ENCODE peak calls at places on chromosomes 6 and 20, in seven cellular contexts. P is GM12892, Y is IMR-90, R is adrenal gland, K is uterus, V is H54, E is thyroid gland. T is an unnamed sample.

GRCh38 chr6:15400572-15401004 is 154.7 kb downstream of the JARID2 start:
- DNase-seq in R (peak), P (no peak), E (peak), Y (peak), V (no peak), K (peak), T (peak)

GRCh38 chr20:64084209-64085152 is at the start of gene LKAAEAR1:
- DNase-seq in Y (no peak), E (no peak), R (no peak), V (no peak), K (no peak), P (no peak), T (no peak)

GRCh38 chr6:163419413-163420314 is 5.1 kb downstream of the QKI start:
- DNase-seq in P (no peak), Y (peak), K (no peak), E (no peak), V (no peak), R (no peak), T (peak)

GRCh38 chr6:7773322-7773721 is 47.4 kb downstream of the BMP6 start:
- DNase-seq in Y (peak), R (no peak), V (no peak), P (no peak), E (no peak), K (no peak), T (no peak)

GRCh38 chr6:37492236-37493046 is 7.3 kb downstream of the CCDC167 start:
- DNase-seq in V (no peak), E (no peak), R (no peak), P (no peak), K (no peak), Y (no peak), T (no peak)

GRCh38 chr6:74357329-74357728 is 661.3 kb downstream of the CD109 start:
- DNase-seq in K (no peak), Y (peak), E (no peak), R (no peak), V (no peak), P (no peak), T (no peak)

GRCh38 chr6:45880139-45880538 is 135.5 kb downstream of the CLIC5 start:
- DNase-seq in P (no peak), Y (no peak), K (no peak), V (no peak), E (no peak), R (no peak), T (no peak)

GRCh38 chr6:21826460-21826859 is 232.9 kb downstream of the SOX4 start:
- DNase-seq in K (no peak), P (no peak), Y (no peak), V (no peak), E (peak), R (no peak), T (no peak)

GRCh38 chr6:138443979-138444378 is 40.0 kb downstream of the HEBP2 start:
- DNase-seq in K (no peak), E (no peak), Y (no peak), V (no peak), P (no peak), R (no peak), T (no peak)

GRCh38 chr6:126107475-126108121 is 121.3 kb downstream of the TRMT11 start:
- DNase-seq in P (no peak), K (no peak), E (no peak), V (no peak), R (no peak), Y (no peak), T (no peak)

GRCh38 chr6:31305674-31306219 is 33.9 kb upstream of the HLA-C start:
- DNase-seq in Y (no peak), V (no peak), R (no peak), K (no peak), P (no peak), E (no peak), T (no peak)

GRCh38 chr20:36098364-36098763 is 56.2 kb upstream of the EPB41L1 start:
- DNase-seq in V (no peak), E (no peak), K (no peak), R (peak), P (no peak), Y (peak), T (no peak)

GRCh38 chr6:154319231-154319858 is 37.3 kb downstream of the IPCEF1 start:
- DNase-seq in K (no peak), E (no peak), Y (peak), P (no peak), V (no peak), R (no peak), T (no peak)

GRCh38 chr20:20085812-20086211 is 33.5 kb downstream of the CFAP61 start:
- DNase-seq in R (peak), P (no peak), V (no peak), K (no peak), E (peak), Y (no peak), T (no peak)

GRCh38 chr6:130306377-130306776 is 59.4 kb upstream of the TMEM200A start:
- DNase-seq in Y (peak), V (no peak), K (no peak), P (no peak), R (no peak), E (no peak), T (no peak)

GRCh38 chr6:139595183-139595582 is 220.7 kb upstream of the CITED2 start:
- DNase-seq in Y (peak), V (no peak), K (no peak), P (no peak), R (no peak), E (no peak), T (no peak)

GRCh38 chr6:152701081-152701862 is 3.6 kb downstream of the MYCT1 start:
- DNase-seq in P (no peak), V (no peak), K (no peak), Y (peak), R (no peak), E (no peak), T (no peak)

GRCh38 chr6:83417880-83418663 is 12.8 kb downstream of the ME1 start:
- DNase-seq in V (no peak), P (no peak), E (no peak), K (no peak), Y (peak), R (no peak), T (peak)

GRCh38 chr6:120077489-120077888 is 727.9 kb upstream of the MAN1A1 start:
- DNase-seq in V (no peak), P (no peak), Y (no peak), E (peak), R (no peak), K (no peak), T (peak)

GRCh38 chr6:155527443-155527842 is 71.8 kb upstream of the NOX3 start:
- DNase-seq in P (no peak), Y (no peak), V (no peak), K (no peak), R (no peak), E (no peak), T (no peak)

GRCh38 chr6:70479236-70479635 is 65.9 kb downstream of the FAM135A start:
- DNase-seq in E (no peak), P (no peak), R (no peak), V (no peak), K (no peak), Y (peak), T (no peak)

GRCh38 chr6:145904878-145905277 is 59.3 kb downstream of the SHPRH start:
- DNase-seq in Y (no peak), P (no peak), E (no peak), R (no peak), K (no peak), V (no peak), T (peak)

GRCh38 chr6:148231572-148231971 is 111.1 kb upstream of the SASH1 start:
- DNase-seq in V (peak), Y (peak), K (no peak), E (no peak), R (no peak), P (no peak), T (no peak)

GRCh38 chr6:30789606-30790005 is 45.3 kb upstream of the IER3 start:
- DNase-seq in Y (no peak), R (no peak), P (no peak), E (no peak), V (no peak), K (no peak), T (no peak)

GRCh38 chr6:168278904-168279303 is 40.7 kb downstream of the DACT2 start:
- DNase-seq in E (no peak), R (no peak), Y (no peak), K (no peak), P (no peak), V (no peak), T (no peak)

GRCh38 chr20:53865905-53866786 is 204.2 kb downstream of the BCAS1 start:
- DNase-seq in Y (peak), P (no peak), K (no peak), R (peak), E (peak), V (peak), T (no peak)

GRCh38 chr6:145603424-145603833 is 131.9 kb downstream of the EPM2A start:
- DNase-seq in V (no peak), E (no peak), P (no peak), K (no peak), R (no peak), Y (no peak), T (no peak)

GRCh38 chr20:58706975-58707681 is 14.5 kb downstream of the NPEPL1 start:
- DNase-seq in E (no peak), P (no peak), V (no peak), K (peak), Y (no peak), R (peak), T (no peak)

GRCh38 chr6:82068721-82069120 is 178.8 kb downstream of the IBTK start:
- DNase-seq in V (no peak), K (no peak), R (no peak), E (no peak), P (no peak), Y (no peak), T (no peak)

GRCh38 chr20:48618631-48619030 is 209.2 kb downstream of the PREX1 start:
- DNase-seq in E (no peak), P (no peak), K (no peak), V (no peak), Y (no peak), R (no peak), T (no peak)

GRCh38 chr6:138099832-138100231 is 7.4 kb downstream of the PERP start:
- DNase-seq in R (no peak), Y (peak), V (no peak), E (no peak), P (no peak), K (no peak), T (no peak)

GRCh38 chr20:8721098-8721497 is 347.8 kb upstream of the PLCB4 start:
- DNase-seq in E (peak), V (no peak), Y (peak), R (peak), K (no peak), P (no peak), T (peak)

GRCh38 chr20:37348643-37349516 is 2.9 kb downstream of the SRC start:
- DNase-seq in P (peak), E (no peak), R (no peak), K (peak), Y (no peak), V (no peak), T (no peak)

GRCh38 chr20:45157977-45158376 is 16.7 kb upstream of the PI3 start:
- DNase-seq in K (no peak), P (no peak), R (no peak), V (peak), Y (peak), E (no peak), T (no peak)

GRCh38 chr20:58497911-58498310 is 17.3 kb downstream of the APCDD1L start:
- DNase-seq in P (no peak), R (no peak), V (no peak), E (no peak), K (no peak), Y (no peak), T (no peak)

GRCh38 chr6:42211726-42212125 is 5.9 kb downstream of the MRPS10 start:
- DNase-seq in Y (no peak), R (no peak), P (no peak), V (no peak), E (no peak), K (no peak), T (no peak)

GRCh38 chr6:126820617-126821016 is 297.9 kb upstream of the RSPO3 start:
- DNase-seq in R (no peak), E (no peak), P (no peak), Y (no peak), K (no peak), V (no peak), T (no peak)

GRCh38 chr6:2245103-2245953 is at the start of gene GMDS:
- DNase-seq in E (peak), P (peak), R (peak), K (peak), Y (peak), V (peak), T (peak)
- TF ChIP-seq POLR2A in E (peak), P (peak), R (peak), K (peak), Y (peak), V (peak), T (peak)

GRCh38 chr6:151197556-151197955 is 42.2 kb upstream of the AKAP12 start:
- DNase-seq in P (no peak), V (no peak), Y (no peak), R (no peak), E (no peak), K (no peak), T (no peak)
- TF ChIP-seq POLR2A in P (no peak), V (no peak), Y (no peak), R (no peak), E (no peak), K (no peak), T (no peak)

GRCh38 chr6:116887884-116888283 is 10.8 kb downstream of the RFX6 start:
- DNase-seq in R (no peak), E (no peak), V (no peak), P (no peak), Y (no peak), K (no peak), T (no peak)
- TF ChIP-seq POLR2A in R (no peak), E (no peak), V (no peak), P (no peak), Y (no peak), K (no peak), T (no peak)

GRCh38 chr6:26199057-26199772 is 112.0 kb downstream of the HFE start:
- DNase-seq in E (peak), P (no peak), Y (peak), K (peak), R (peak), V (no peak), T (peak)
- TF ChIP-seq POLR2A in E (peak), P (peak), Y (peak), K (peak), R (peak), V (peak), T (peak)

GRCh38 chr6:35730745-35731413 is 6.0 kb upstream of the ARMC12 start:
- DNase-seq in Y (no peak), R (no peak), E (no peak), V (no peak), K (no peak), P (no peak), T (no peak)

GRCh38 chr6:35729722-35730121 is 7.1 kb upstream of the ARMC12 start:
- DNase-seq in V (no peak), K (no peak), P (no peak), R (no peak), Y (no peak), E (no peak), T (no peak)

GRCh38 chr6:35731414-35731735 is 5.5 kb upstream of the ARMC12 start:
- DNase-seq in P (peak), K (peak), E (peak), V (peak), Y (peak), R (peak), T (peak)

GRCh38 chr6:35733633-35734032 is 3.2 kb upstream of the ARMC12 start:
- DNase-seq in R (no peak), K (no peak), E (no peak), P (no peak), V (no peak), Y (no peak), T (no peak)

GRCh38 chr6:35731736-35732532 is 4.9 kb upstream of the ARMC12 start:
- DNase-seq in E (peak), V (peak), K (peak), R (peak), P (peak), Y (peak), T (peak)
- TF ChIP-seq POLR2A in E (peak), V (peak), K (peak), R (no peak), P (peak), Y (no peak), T (peak)

GRCh38 chr6:28586273-28586672 is 60.6 kb downstream of the GPX5 start:
- DNase-seq in K (no peak), V (no peak), Y (no peak), P (no peak), R (no peak), E (no peak), T (no peak)

GRCh38 chr6:28587746-28588075 is 62.0 kb downstream of the GPX5 start:
- DNase-seq in E (no peak), R (no peak), Y (no peak), K (no peak), P (no peak), V (no peak), T (no peak)

GRCh38 chr6:28589234-28589951 is 63.7 kb downstream of the GPX5 start:
- DNase-seq in R (peak), K (peak), V (no peak), P (no peak), E (peak), Y (peak), T (peak)

GRCh38 chr6:28585335-28585734 is 59.7 kb downstream of the GPX5 start:
- DNase-seq in E (no peak), R (no peak), Y (peak), V (no peak), K (no peak), P (no peak), T (no peak)

GRCh38 chr6:28587011-28587745 is 61.5 kb downstream of the GPX5 start:
- DNase-seq in P (peak), V (peak), K (peak), E (peak), R (peak), Y (no peak), T (peak)
- TF ChIP-seq POLR2A in P (peak), V (peak), K (no peak), E (peak), R (peak), Y (no peak), T (no peak)

T was measured in erythroblast.